ENCODE peak calls at places on chromosome X, in six cellular contexts. S, I, F, H, T and Q are unnamed samples.

GRCh38 chrX:9873952-9874351 is 87.7 kb downstream of the SHROOM2 start:
- DNase-seq in T (no peak), F (peak; percentile 24), S (peak; percentile 81), H (peak; percentile 31), I (no peak), Q (no peak)

GRCh38 chrX:1239681-1240142 is 27.3 kb upstream of the CRLF2 start:
- DNase-seq in H (no peak), F (peak; percentile 72), I (no peak), T (peak; percentile 68), S (no peak), Q (no peak)

GRCh38 chrX:47587091-47587891 is 5.1 kb downstream of the TIMP1 start:
- DNase-seq in T (no peak), H (no peak), I (peak; percentile 14), F (no peak), S (no peak), Q (no peak)

GRCh38 chrX:106039920-106040319 is 1.4 kb upstream of the SERPINA7 start:
- DNase-seq in S (peak; percentile 52), H (no peak), F (no peak), T (no peak), I (peak; percentile 17), Q (no peak)

GRCh38 chrX:1384738-1385250 is 7.1 kb downstream of the SLC25A6 start:
- DNase-seq in I (no peak), S (no peak), F (no peak), T (no peak), H (no peak), Q (no peak)

GRCh38 chrX:45046417-45046816 is 154.3 kb downstream of the DIPK2B start:
- DNase-seq in I (no peak), F (no peak), S (no peak), H (no peak), T (no peak), Q (no peak)

GRCh38 chrX:68940601-68941000 is 111.8 kb downstream of the EFNB1 start:
- DNase-seq in H (no peak), T (no peak), S (no peak), F (no peak), I (no peak), Q (no peak)

GRCh38 chrX:103811858-103812257 is 20.2 kb downstream of the RAB9B start:
- DNase-seq in I (no peak), F (no peak), H (no peak), S (no peak), T (no peak), Q (no peak)

GRCh38 chrX:23784487-23785301 is 1.7 kb downstream of the SAT1 start:
- DNase-seq in I (peak; percentile 81), F (no peak), T (peak; percentile 67), S (no peak), H (no peak), Q (no peak)

GRCh38 chrX:150980186-150980585 is 2.9 kb upstream of the HMGB3 start:
- DNase-seq in T (no peak), S (no peak), F (no peak), I (no peak), H (no peak), Q (no peak)

GRCh38 chrX:69031181-69031580 is 134.1 kb downstream of the PJA1 start:
- DNase-seq in T (no peak), H (no peak), S (no peak), I (no peak), F (no peak), Q (no peak)

GRCh38 chrX:2819345-2820130 is 9.2 kb upstream of the GYG2 start:
- DNase-seq in S (peak; percentile 13), F (no peak), I (peak; percentile 12), T (no peak), H (no peak), Q (no peak)

GRCh38 chrX:5051831-5052491 is 1176.7 kb downstream of the NLGN4X start:
- DNase-seq in T (peak; percentile 68), F (no peak), H (no peak), I (peak; percentile 82), S (no peak), Q (peak; percentile 32)

GRCh38 chrX:70635227-70635626 is 190.6 kb downstream of the DLG3 start:
- DNase-seq in T (no peak), S (no peak), H (no peak), I (no peak), F (no peak), Q (no peak)

GRCh38 chrX:20500171-20500865 is 233.6 kb upstream of the RPS6KA3 start:
- DNase-seq in S (no peak), H (no peak), T (no peak), I (no peak), F (no peak), Q (no peak)

GRCh38 chrX:80721186-80721585 is 88.5 kb downstream of the BRWD3 start:
- DNase-seq in T (no peak), F (no peak), I (no peak), H (no peak), S (no peak), Q (no peak)

GRCh38 chrX:40644175-40644574 is 3.2 kb downstream of the CXorf38 start:
- DNase-seq in I (no peak), T (peak; percentile 91), F (no peak), H (no peak), S (no peak), Q (no peak)

GRCh38 chrX:16488959-16489358 is 161.0 kb upstream of the S100G start:
- DNase-seq in F (no peak), T (no peak), H (no peak), I (peak; percentile 17), S (no peak), Q (no peak)

GRCh38 chrX:7061429-7061828 is 86.1 kb upstream of the STS start:
- DNase-seq in H (no peak), T (no peak), I (no peak), S (no peak), F (no peak), Q (no peak)

GRCh38 chrX:153225438-153226098 is 46.5 kb downstream of the MAGEA1 start:
- DNase-seq in T (no peak), S (no peak), F (no peak), I (no peak), H (no peak), Q (no peak)